ENCODE peak calls at places on chromosomes 2 and 18, in six cellular contexts. B, Y, X, T, Z and P are unnamed samples.

GRCh38 chr18:59752666-59753065 is 55.4 kb upstream of the CCBE1 start:
- DNase-seq in B (no peak), Y (no peak), X (peak), T (no peak), Z (no peak), P (no peak)

GRCh38 chr2:201568217-201568820 is 75.0 kb downstream of the TMEM237 start:
- DNase-seq in B (no peak), Y (no peak), X (no peak), T (no peak), Z (no peak), P (no peak)

GRCh38 chr2:191501390-191502168 is 176.4 kb upstream of the NABP1 start:
- DNase-seq in B (peak), Y (peak), X (peak), T (peak), Z (no peak), P (no peak)

GRCh38 chr18:21255211-21255610 is 13.2 kb downstream of the GREB1L start:
- DNase-seq in B (no peak), Y (no peak), X (no peak), T (no peak), Z (no peak), P (no peak)

GRCh38 chr2:178109813-178110212 is 2.4 kb upstream of the RBM45 start:
- DNase-seq in B (peak), Y (peak), X (peak), T (peak), Z (peak), P (peak)

GRCh38 chr2:105879798-105880300 is 135.1 kb downstream of the NCK2 start:
- DNase-seq in B (no peak), Y (no peak), X (no peak), T (no peak), Z (no peak), P (no peak)

GRCh38 chr2:212124597-212124996 is 414.0 kb downstream of the ERBB4 start:
- DNase-seq in B (peak), Y (no peak), X (peak), T (no peak), Z (no peak), P (peak)

GRCh38 chr2:44766220-44766619 is 175.3 kb upstream of the SIX3 start:
- DNase-seq in B (no peak), Y (no peak), X (no peak), T (no peak), Z (no peak), P (no peak)

GRCh38 chr2:10753876-10754275 is 32.4 kb downstream of the ATP6V1C2 start:
- DNase-seq in B (no peak), Y (no peak), X (no peak), T (no peak), Z (no peak), P (no peak)

GRCh38 chr2:193695367-193695766 is 1500.6 kb upstream of the TMEFF2 start:
- DNase-seq in B (peak), Y (peak), X (peak), T (peak), Z (no peak), P (no peak)

GRCh38 chr2:111208639-111209038 is 87.9 kb downstream of the BCL2L11 start:
- DNase-seq in B (no peak), Y (no peak), X (no peak), T (no peak), Z (no peak), P (no peak)

GRCh38 chr2:15750822-15751221 is 159.2 kb downstream of the DDX1 start:
- DNase-seq in B (no peak), Y (no peak), X (no peak), T (no peak), Z (no peak), P (no peak)

GRCh38 chr2:17521621-17522020 is 3.4 kb upstream of the RAD51AP2 start:
- DNase-seq in B (no peak), Y (no peak), X (no peak), T (no peak), Z (no peak), P (no peak)

GRCh38 chr2:186590538-186591441 is 934 bp downstream of the ITGAV start:
- DNase-seq in B (peak), Y (peak), X (peak), T (peak), Z (peak), P (no peak)

GRCh38 chr18:32595735-32596134 is 125.1 kb upstream of the GAREM1 start:
- DNase-seq in B (no peak), Y (no peak), X (no peak), T (no peak), Z (no peak), P (no peak)